ENCODE peak calls at places on chromosomes 11 and 22, in four cellular contexts. N is CD8-positive, alpha-beta T cell; G is left ventricle myocardium inferior; Q is right lobe of liver. F is an unnamed sample.

GRCh38 chr11:18056561-18057181 is 10.6 kb upstream of the TPH1 start:
- DNase-seq in N (no peak), G (no peak), Q (no peak), F (no peak)

GRCh38 chr11:80163011-80163410 is 722.2 kb upstream of the TENM4 start:
- DNase-seq in N (no peak), G (no peak), Q (no peak), F (no peak)

GRCh38 chr11:32723332-32723731 is 71.1 kb downstream of the CCDC73 start:
- DNase-seq in N (no peak), G (no peak), Q (no peak), F (no peak)

GRCh38 chr11:123382555-123383074 is 47.5 kb upstream of the GRAMD1B start:
- DNase-seq in N (no peak), G (no peak), Q (no peak), F (no peak)

GRCh38 chr22:26581769-26582168 is 8.2 kb downstream of the TPST2 start:
- DNase-seq in N (no peak), G (no peak), Q (no peak), F (no peak)

GRCh38 chr11:67492801-67493547 is 10.1 kb downstream of the AIP start:
- DNase-seq in N (no peak), G (no peak), Q (no peak), F (no peak)

GRCh38 chr11:126718319-126718718 is 282.3 kb downstream of the KIRREL3 start:
- DNase-seq in N (no peak), G (no peak), Q (no peak), F (no peak)

GRCh38 chr22:39416319-39416718 is 16.7 kb downstream of the TAB1 start:
- DNase-seq in N (no peak), G (no peak), Q (no peak), F (no peak)

GRCh38 chr22:29751139-29751538 is 15.7 kb downstream of the ZMAT5 start:
- DNase-seq in N (no peak), G (no peak), Q (no peak), F (no peak)

GRCh38 chr11:20363500-20364411 is at the start of gene HTATIP2:
- DNase-seq in N (peak; percentile 85), G (peak; percentile 77), Q (peak; percentile 79), F (peak; percentile 26)

GRCh38 chr22:26470807-26471206 is 12.8 kb downstream of the HPS4 start:
- DNase-seq in N (no peak), G (no peak), Q (no peak), F (no peak)

GRCh38 chr11:28086569-28086968 is 21.4 kb downstream of the KIF18A start:
- DNase-seq in N (no peak), G (no peak), Q (no peak), F (no peak)

GRCh38 chr11:69817265-69818236 is 1.7 kb downstream of the FGF3 start:
- DNase-seq in N (no peak), G (no peak), Q (no peak), F (no peak)

GRCh38 chr22:21939392-21940319 is 13.0 kb downstream of the PPM1F start:
- DNase-seq in N (no peak), G (no peak), Q (no peak), F (no peak)

GRCh38 chr11:109865558-109866186 is 227.5 kb upstream of the ZC3H12C start:
- DNase-seq in N (no peak), G (peak; percentile 14), Q (no peak), F (no peak)

GRCh38 chr11:6631356-6631890 is 12.2 kb upstream of the TPP1 start:
- DNase-seq in N (no peak), G (no peak), Q (no peak), F (no peak)

GRCh38 chr22:46241397-46242007 is 8.6 kb downstream of the CDPF1 start:
- DNase-seq in N (no peak), G (no peak), Q (no peak), F (no peak)

GRCh38 chr22:41365425-41365824 is 16.3 kb upstream of the TEF start:
- DNase-seq in N (no peak), G (no peak), Q (no peak), F (no peak)

GRCh38 chr22:41368543-41368817 is 13.3 kb upstream of the TEF start:
- DNase-seq in N (no peak), G (no peak), Q (no peak), F (no peak)

GRCh38 chr22:41366323-41367014 is 15.3 kb upstream of the TEF start:
- DNase-seq in N (no peak), G (no peak), Q (no peak), F (no peak)

GRCh38 chr22:41367680-41368542 is 13.8 kb upstream of the TEF start:
- DNase-seq in N (no peak), G (peak; percentile 37), Q (peak; percentile 77), F (no peak)

DNA sequence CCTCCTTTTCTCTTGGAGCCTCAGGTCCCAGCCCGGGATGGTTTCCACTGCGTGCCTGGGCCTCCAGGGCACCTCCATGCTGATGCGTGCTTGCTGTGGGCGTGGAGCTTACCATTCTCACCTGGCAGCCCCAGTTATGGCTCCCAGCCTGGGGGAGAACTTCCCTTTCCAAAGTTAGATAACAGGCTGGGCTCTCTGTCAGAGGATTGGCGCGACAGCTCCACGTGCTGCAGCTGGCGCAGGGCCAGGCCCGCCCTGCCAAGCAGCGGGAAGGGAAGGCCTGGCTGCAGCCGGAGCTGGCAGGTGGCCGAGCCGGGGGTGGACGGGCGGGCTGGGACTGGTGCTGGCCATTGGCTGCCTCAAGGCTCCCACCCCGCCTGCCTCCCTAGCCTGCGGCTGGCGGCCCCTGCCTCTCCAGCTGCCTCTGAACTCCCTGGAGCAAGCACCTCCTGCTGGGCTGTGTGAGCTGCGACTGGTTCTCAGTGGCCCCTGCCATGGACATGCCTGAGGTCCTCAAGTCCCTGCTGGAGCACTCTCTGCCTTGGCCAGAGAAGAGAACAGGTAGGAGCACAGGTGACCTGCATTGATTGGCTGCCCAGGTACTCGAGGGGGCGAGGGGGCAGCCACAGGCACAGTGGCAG is 14.6 kb upstream of the TEF start:
- DNase-seq in N (no peak), G (peak; percentile 98), Q (peak; percentile 99), F (peak; percentile 16)
- TF ChIP-seq CTCF in N (no peak), G (peak; percentile 59), Q (peak; percentile 13), F (no peak)

GRCh38 chr11:96340555-96340885 is 2.5 kb downstream of the MAML2 start:
- DNase-seq in N (no peak), G (no peak), Q (no peak), F (no peak)

GRCh38 chr11:96341237-96342130 is 1.5 kb downstream of the MAML2 start:
- DNase-seq in N (peak; percentile 80), G (peak; percentile 45), Q (no peak), F (no peak)

GRCh38 chr11:96337541-96338530 is 5.2 kb downstream of the MAML2 start:
- DNase-seq in N (no peak), G (peak; percentile 30), Q (no peak), F (no peak)

GRCh38 chr11:96339704-96340554 is 3.1 kb downstream of the MAML2 start:
- DNase-seq in N (peak; percentile 56), G (no peak), Q (no peak), F (no peak)

GRCh38 chr11:96338910-96339703 is 3.9 kb downstream of the MAML2 start:
- DNase-seq in N (peak; percentile 62), G (peak; percentile 31), Q (no peak), F (no peak)
- TF ChIP-seq CTCF in N (no peak), G (no peak), Q (no peak), F (no peak)

GRCh38 chr22:20816559-20816958 is 42.1 kb downstream of the PI4KA start:
- DNase-seq in N (no peak), G (no peak), Q (no peak), F (no peak)

GRCh38 chr22:20822240-20822639 is 36.4 kb downstream of the PI4KA start:
- DNase-seq in N (no peak), G (no peak), Q (no peak), F (no peak)

GRCh38 chr22:20823264-20823663 is 35.3 kb downstream of the PI4KA start:
- DNase-seq in N (no peak), G (no peak), Q (no peak), F (no peak)

GRCh38 chr22:20818471-20818870 is 40.1 kb downstream of the PI4KA start:
- DNase-seq in N (no peak), G (no peak), Q (no peak), F (no peak)

DNA sequence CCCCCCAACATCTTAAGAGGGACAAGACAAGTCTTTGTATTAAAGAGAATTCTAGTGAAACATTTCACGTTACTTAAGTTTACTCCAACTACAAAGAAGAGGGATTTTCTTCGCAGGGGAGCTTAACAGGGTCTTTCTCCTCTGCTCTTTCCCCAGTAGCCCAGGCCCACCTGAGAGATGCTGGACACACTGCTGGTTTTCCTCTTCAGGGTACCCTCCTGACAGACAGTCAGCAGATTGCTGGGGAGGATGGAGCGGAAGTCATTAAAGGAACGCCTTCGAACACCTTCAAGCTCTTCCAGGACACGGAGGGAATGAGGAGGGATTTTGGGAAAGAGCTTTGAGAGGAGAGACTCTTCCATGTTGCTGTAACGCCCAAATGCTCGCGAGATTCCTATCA is 39.1 kb downstream of the PI4KA start:
- DNase-seq in N (no peak), G (no peak), Q (no peak), F (no peak)
- TF ChIP-seq CTCF in N (no peak), G (no peak), Q (no peak), F (no peak)

DNA sequence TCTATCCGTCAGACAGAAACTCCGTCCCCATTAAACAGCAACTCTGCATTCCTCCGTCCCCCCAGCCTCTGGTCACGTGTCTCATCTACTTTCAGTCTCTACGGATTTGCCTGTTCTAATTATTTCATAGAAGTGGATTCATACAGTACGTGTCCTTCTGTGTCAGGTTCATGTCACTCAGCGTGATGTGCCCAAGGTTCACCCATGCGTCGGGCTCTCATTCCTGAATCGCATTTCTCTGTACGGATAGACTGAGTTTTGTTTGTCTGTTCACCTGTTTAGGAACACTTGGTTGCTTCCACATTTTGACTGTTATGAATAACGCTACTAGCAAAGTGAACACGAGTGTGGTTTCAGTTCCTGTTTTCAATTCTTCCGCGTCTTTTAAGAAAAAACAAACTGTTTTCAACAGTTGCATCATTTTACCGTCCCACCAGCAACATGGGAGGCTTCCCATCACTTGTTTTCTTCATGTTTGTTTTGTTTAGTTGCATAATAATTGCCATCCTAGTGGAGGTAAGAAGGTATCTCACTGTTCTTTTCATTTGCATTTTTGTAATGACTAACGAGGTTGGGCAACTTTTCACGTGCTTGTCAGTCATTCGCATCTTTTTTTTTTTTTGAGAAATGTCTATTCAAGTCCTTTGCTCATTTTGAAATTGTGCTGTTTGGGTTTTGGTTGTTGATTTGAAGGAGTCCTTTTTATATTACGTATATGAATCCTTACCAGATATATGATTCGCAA is 8.9 kb upstream of the NLRP6 start:
- DNase-seq in N (peak; percentile 77), G (no peak), Q (no peak), F (no peak)
- TF ChIP-seq CTCF in N (no peak), G (no peak), Q (no peak), F (no peak)

GRCh38 chr11:65853249-65853979 is 4.6 kb downstream of the CFL1 start:
- DNase-seq in N (peak; percentile 46), G (no peak), Q (no peak), F (no peak)
- TF ChIP-seq CTCF in N (no peak), G (no peak), Q (no peak), F (no peak)

F was measured in neural crest cell.